ENCODE peak calls at places on chromosome 11, in five cellular contexts. K is tibial nerve, X is thyroid gland, F is sigmoid colon, V is right atrium auricular region. C is an unnamed sample.

GRCh38 chr11:69000391-69000790 is 12.7 kb downstream of the MRGPRF start:
- DNase-seq in K (no peak), F (no peak), V (no peak), X (no peak), C (no peak)

GRCh38 chr11:31810779-31811647 is at the start of gene PAX6:
- DNase-seq in F (peak; percentile 60), K (no peak), X (no peak), V (peak; percentile 60), C (no peak)

GRCh38 chr11:69640995-69641581 is at the start of gene CCND1:
- DNase-seq in F (peak; percentile 77), X (peak; percentile 86), K (peak; percentile 32), V (peak; percentile 73), C (peak; percentile 64)

GRCh38 chr11:72238040-72238450 is 5.9 kb downstream of the PHOX2A start:
- DNase-seq in V (no peak), F (peak; percentile 90), K (no peak), X (peak; percentile 75), C (peak; percentile 61)

GRCh38 chr11:45104006-45104789 is 42.2 kb upstream of the PRDM11 start:
- DNase-seq in X (no peak), V (peak; percentile 49), F (no peak), K (no peak), C (no peak)

GRCh38 chr11:70364745-70365535 is 33.4 kb upstream of the CTTN start:
- DNase-seq in V (no peak), F (no peak), X (no peak), K (no peak), C (no peak)

GRCh38 chr11:61910473-61911123 is 6.8 kb downstream of the RAB3IL1 start:
- DNase-seq in X (no peak), F (peak; percentile 70), K (no peak), V (no peak), C (no peak)

GRCh38 chr11:79052539-79052938 is 388.3 kb downstream of the TENM4 start:
- DNase-seq in X (peak; percentile 10), V (no peak), K (no peak), F (no peak), C (peak; percentile 21)

GRCh38 chr11:122696662-122697061 is 41.1 kb downstream of the UBASH3B start:
- DNase-seq in X (no peak), K (no peak), V (no peak), F (no peak), C (no peak)

GRCh38 chr11:101880208-101880607 is 34.6 kb upstream of the CEP126 start:
- DNase-seq in X (no peak), K (no peak), V (no peak), F (no peak), C (peak; percentile 38)

GRCh38 chr11:9858822-9859221 is 194.9 kb downstream of the SWAP70 start:
- DNase-seq in K (no peak), F (no peak), X (no peak), V (no peak), C (no peak)

GRCh38 chr11:110147965-110148709 is 54.9 kb downstream of the ZC3H12C start:
- DNase-seq in X (no peak), K (no peak), V (no peak), F (no peak), C (no peak)

GRCh38 chr11:38345286-38345685 is 1747.2 kb upstream of the RAG2 start:
- DNase-seq in F (no peak), X (no peak), V (no peak), K (no peak), C (no peak)

GRCh38 chr11:78798567-78799170 is 224.0 kb upstream of the NARS2 start:
- DNase-seq in F (peak; percentile 88), V (peak; percentile 83), K (peak; percentile 66), X (peak; percentile 76), C (peak; percentile 72)

GRCh38 chr11:109123811-109124787 is 297.9 kb upstream of the C11orf87 start:
- DNase-seq in X (peak; percentile 54), K (no peak), F (no peak), V (no peak), C (no peak)

GRCh38 chr11:1157645-1158591 is at the start of gene MUC5AC:
- DNase-seq in X (no peak), F (no peak), K (no peak), V (no peak), C (no peak)

GRCh38 chr11:76206327-76207081 is at the start of gene WNT11:
- DNase-seq in X (peak; percentile 62), V (no peak), F (no peak), K (no peak), C (peak; percentile 80)

GRCh38 chr11:1838426-1839131 is at the start of gene TNNI2:
- DNase-seq in K (no peak), X (no peak), F (no peak), V (no peak), C (no peak)

GRCh38 chr11:73585834-73586575 is 11.9 kb downstream of the FAM168A start:
- DNase-seq in X (no peak), K (no peak), F (no peak), V (no peak), C (no peak)

GRCh38 chr11:12017865-12018453 is 9.5 kb upstream of the DKK3 start:
- DNase-seq in K (no peak), F (no peak), V (no peak), X (no peak), C (no peak)

GRCh38 chr11:19774817-19775600 is 62.4 kb downstream of the NAV2 start:
- DNase-seq in V (no peak), F (no peak), K (no peak), X (no peak), C (no peak)

GRCh38 chr11:129987950-129988349 is 14.7 kb downstream of the PRDM10 start:
- DNase-seq in K (no peak), F (no peak), V (no peak), X (no peak), C (no peak)

GRCh38 chr11:123227763-123228488 is 32.9 kb upstream of the CLMP start:
- DNase-seq in X (no peak), F (no peak), K (no peak), V (no peak), C (no peak)

GRCh38 chr11:71173709-71174108 is 78.7 kb downstream of the SHANK2 start:
- DNase-seq in F (peak; percentile 1), X (no peak), V (no peak), K (no peak), C (no peak)

GRCh38 chr11:9330387-9331384 is 16.3 kb upstream of the TMEM41B start:
- DNase-seq in V (no peak), F (no peak), K (no peak), X (no peak), C (no peak)

GRCh38 chr11:129785383-129786111 is 30.1 kb upstream of the TMEM45B start:
- DNase-seq in F (no peak), V (no peak), K (no peak), X (no peak), C (no peak)

DNA sequence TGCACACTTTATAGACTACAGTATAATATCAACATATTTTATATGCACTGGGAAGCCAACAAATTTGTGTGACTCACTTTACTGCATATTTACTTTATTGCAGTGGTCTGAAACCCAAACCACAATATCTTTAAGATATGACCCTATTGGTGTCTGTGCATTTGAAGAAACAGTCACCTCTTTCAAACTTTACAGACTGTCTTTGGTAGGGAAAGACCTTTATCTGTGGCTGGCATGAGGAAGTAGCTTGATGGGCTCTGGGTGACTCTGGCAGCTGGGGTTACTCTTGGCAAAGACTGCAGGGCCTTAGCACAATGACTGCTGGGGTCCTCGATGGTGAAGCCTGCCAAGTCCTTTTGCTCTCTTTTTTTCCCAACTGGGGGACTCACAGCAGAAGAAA is 21.3 kb upstream of the ABTB2 start:
- DNase-seq in V (no peak), X (no peak), F (no peak), K (no peak), C (no peak)
- H3K27ac ChIP-seq in V (no peak overlapping the region), X (no peak overlapping the region), F (no peak overlapping the region), K (no peak overlapping the region), C (no peak overlapping the region)

GRCh38 chr11:100404907-100405306 is 282.2 kb upstream of the ARHGAP42 start:
- DNase-seq in X (no peak), F (no peak), V (no peak), K (no peak), C (no peak)
- TF ChIP-seq CTCF in X (no peak), F (no peak), V (no peak), K (no peak), C (no peak)

GRCh38 chr11:134730596-134731538 is 318.8 kb upstream of the B3GAT1 start:
- DNase-seq in X (no peak), K (no peak), F (no peak), V (no peak), C (no peak)
- H3K9me3 ChIP-seq in X (no peaks in the 10 kb centered on the region), K (no peaks in the 10 kb centered on the region), F (no peaks in the 10 kb centered on the region), V (no peaks in the 10 kb centered on the region), C (no peaks in the 10 kb centered on the region)

GRCh38 chr11:119340335-119341221 is at the start of gene C1QTNF5:
- DNase-seq in F (peak; percentile 96), K (peak; percentile 92), V (peak; percentile 91), X (peak; percentile 82), C (peak; percentile 82)
- H3K27ac ChIP-seq in F (peak within 1 kb of the TSS; percentile 80), K (peak within 1 kb of the TSS; percentile 97), V (peak within 1 kb of the TSS; percentile 98), X (peak within 1 kb of the TSS; percentile 95), C (peak within 1 kb of the TSS; percentile 79)

GRCh38 chr11:116513894-116514293 is 258.9 kb downstream of the BUD13 start:
- DNase-seq in K (no peak), V (no peak), X (peak; percentile 26), F (no peak), C (peak; percentile 48)
- TF ChIP-seq CTCF in K (no peak), V (peak; percentile 23), X (no peak), F (no peak), C (peak; percentile 34)

GRCh38 chr11:17369094-17369493 is 17.5 kb downstream of the NCR3LG1 start:
- DNase-seq in F (no peak), V (no peak), X (no peak), K (no peak), C (no peak)
- H3K9me3 ChIP-seq in F (peaks cover 42% of the 10 kb centered on the region), V (peaks cover 13% of the 10 kb centered on the region), X (no peaks in the 10 kb centered on the region), K (no peaks in the 10 kb centered on the region), C (no peaks in the 10 kb centered on the region)

GRCh38 chr11:128341280-128341679 is 246.1 kb downstream of the ETS1 start:
- DNase-seq in F (no peak), K (no peak), X (no peak), V (no peak), C (no peak)
- H3K27ac ChIP-seq in F (no peak overlapping the region), K (peak overlapping the region; percentile 34), X (peak overlapping the region; percentile 69), V (peak overlapping the region; percentile 51), C (no peak overlapping the region)